ENCODE peak calls at places on chromosomes 1 and 21, in four cellular contexts. One of them, this sample, is unnamed.

GRCh38 chr1:204045430-204045829 is 27.5 kb upstream of the SOX13 start:
- DNase-seq in lower lobe of right lung: no peak
- DNase-seq in brain microvascular endothelial cell: no peak
- DNase-seq in fibroblast of pulmonary artery: peak
- DNase-seq in this sample: no peak

GRCh38 chr1:230800891-230801290 is 53.7 kb downstream of the CAPN9 start:
- DNase-seq in lower lobe of right lung: no peak
- DNase-seq in fibroblast of pulmonary artery: no peak
- DNase-seq in brain microvascular endothelial cell: no peak
- DNase-seq in this sample: no peak

GRCh38 chr1:182317489-182318180 is 74.0 kb downstream of the GLUL start:
- DNase-seq in lower lobe of right lung: no peak
- DNase-seq in brain microvascular endothelial cell: no peak
- DNase-seq in fibroblast of pulmonary artery: no peak
- DNase-seq in this sample: no peak

GRCh38 chr1:206066479-206067171 is 13.7 kb downstream of the RHEX start:
- DNase-seq in fibroblast of pulmonary artery: no peak
- DNase-seq in lower lobe of right lung: no peak
- DNase-seq in brain microvascular endothelial cell: no peak
- DNase-seq in this sample: no peak

GRCh38 chr1:156550346-156550745 is 22.0 kb downstream of the IQGAP3 start:
- DNase-seq in lower lobe of right lung: no peak
- DNase-seq in fibroblast of pulmonary artery: no peak
- DNase-seq in brain microvascular endothelial cell: no peak
- DNase-seq in this sample: no peak

GRCh38 chr1:81679972-81680371 is 120.8 kb upstream of the ADGRL2 start:
- DNase-seq in brain microvascular endothelial cell: no peak
- DNase-seq in lower lobe of right lung: no peak
- DNase-seq in fibroblast of pulmonary artery: peak
- DNase-seq in this sample: no peak

GRCh38 chr1:82589588-82589987 is 788.9 kb downstream of the ADGRL2 start:
- DNase-seq in fibroblast of pulmonary artery: no peak
- DNase-seq in lower lobe of right lung: no peak
- DNase-seq in brain microvascular endothelial cell: no peak
- DNase-seq in this sample: no peak

GRCh38 chr1:20083178-20083944 is 13.4 kb downstream of the PLA2G5 start:
- DNase-seq in brain microvascular endothelial cell: no peak
- DNase-seq in fibroblast of pulmonary artery: no peak
- DNase-seq in lower lobe of right lung: no peak
- DNase-seq in this sample: no peak

GRCh38 chr1:92136316-92136715 is 56.2 kb downstream of the BTBD8 start:
- DNase-seq in lower lobe of right lung: no peak
- DNase-seq in fibroblast of pulmonary artery: peak
- DNase-seq in brain microvascular endothelial cell: peak
- DNase-seq in this sample: no peak

GRCh38 chr1:156795787-156796186 is 20.9 kb downstream of the SH2D2A start:
- DNase-seq in lower lobe of right lung: no peak
- DNase-seq in brain microvascular endothelial cell: no peak
- DNase-seq in fibroblast of pulmonary artery: no peak
- DNase-seq in this sample: peak

GRCh38 chr1:41013812-41014211 is 7.7 kb downstream of the SLFNL1 start:
- DNase-seq in fibroblast of pulmonary artery: peak
- DNase-seq in brain microvascular endothelial cell: no peak
- DNase-seq in lower lobe of right lung: no peak
- DNase-seq in this sample: no peak

GRCh38 chr1:155794605-155795265 is 62.3 kb downstream of the GON4L start:
- DNase-seq in fibroblast of pulmonary artery: no peak
- DNase-seq in lower lobe of right lung: no peak
- DNase-seq in brain microvascular endothelial cell: peak
- DNase-seq in this sample: peak

GRCh38 chr1:209883341-209883971 is 54.6 kb upstream of the SYT14 start:
- DNase-seq in brain microvascular endothelial cell: peak
- DNase-seq in lower lobe of right lung: no peak
- DNase-seq in fibroblast of pulmonary artery: peak
- DNase-seq in this sample: peak

GRCh38 chr1:179806333-179806732 is 63.2 kb downstream of the FAM163A start:
- DNase-seq in brain microvascular endothelial cell: no peak
- DNase-seq in fibroblast of pulmonary artery: no peak
- DNase-seq in lower lobe of right lung: no peak
- DNase-seq in this sample: no peak

GRCh38 chr1:247562169-247562568 is 13.2 kb downstream of the GCSAML start:
- DNase-seq in lower lobe of right lung: no peak
- DNase-seq in fibroblast of pulmonary artery: no peak
- DNase-seq in brain microvascular endothelial cell: no peak
- DNase-seq in this sample: no peak

GRCh38 chr1:225915538-225915991 is 8.5 kb downstream of the PYCR2 start:
- DNase-seq in lower lobe of right lung: no peak
- DNase-seq in brain microvascular endothelial cell: no peak
- DNase-seq in fibroblast of pulmonary artery: no peak
- DNase-seq in this sample: peak

GRCh38 chr1:68112835-68113243 is 62.4 kb upstream of the DIRAS3 start:
- DNase-seq in lower lobe of right lung: no peak
- DNase-seq in fibroblast of pulmonary artery: peak
- DNase-seq in brain microvascular endothelial cell: peak
- DNase-seq in this sample: peak

GRCh38 chr1:220787069-220787614 is 429 bp downstream of the MTARC1 start:
- DNase-seq in brain microvascular endothelial cell: no peak
- DNase-seq in lower lobe of right lung: peak
- DNase-seq in fibroblast of pulmonary artery: no peak
- DNase-seq in this sample: no peak

GRCh38 chr1:236063919-236064673 is 794 bp downstream of the NID1 start:
- DNase-seq in fibroblast of pulmonary artery: peak
- DNase-seq in brain microvascular endothelial cell: peak
- DNase-seq in lower lobe of right lung: peak
- DNase-seq in this sample: peak

GRCh38 chr1:65949933-65950332 is 157.2 kb downstream of the PDE4B start:
- DNase-seq in fibroblast of pulmonary artery: no peak
- DNase-seq in lower lobe of right lung: no peak
- DNase-seq in brain microvascular endothelial cell: no peak
- DNase-seq in this sample: no peak

GRCh38 chr1:158035976-158036583 is 42.6 kb downstream of the KIRREL1 start:
- DNase-seq in lower lobe of right lung: no peak
- DNase-seq in brain microvascular endothelial cell: peak
- DNase-seq in fibroblast of pulmonary artery: peak
- DNase-seq in this sample: peak

GRCh38 chr1:84603941-84604830 is 29.9 kb upstream of the CTBS start:
- DNase-seq in lower lobe of right lung: no peak
- DNase-seq in fibroblast of pulmonary artery: peak
- DNase-seq in brain microvascular endothelial cell: peak
- DNase-seq in this sample: peak

GRCh38 chr1:77620273-77620672 is 62.2 kb downstream of the ZZZ3 start:
- DNase-seq in brain microvascular endothelial cell: no peak
- DNase-seq in lower lobe of right lung: no peak
- DNase-seq in fibroblast of pulmonary artery: no peak
- DNase-seq in this sample: no peak

GRCh38 chr1:199204231-199204630 is 565.4 kb downstream of the PTPRC start:
- DNase-seq in lower lobe of right lung: no peak
- DNase-seq in fibroblast of pulmonary artery: no peak
- DNase-seq in brain microvascular endothelial cell: no peak
- DNase-seq in this sample: no peak

GRCh38 chr1:58287894-58288623 is 258.5 kb downstream of the OMA1 start:
- DNase-seq in lower lobe of right lung: no peak
- DNase-seq in brain microvascular endothelial cell: no peak
- DNase-seq in fibroblast of pulmonary artery: no peak
- DNase-seq in this sample: no peak

GRCh38 chr1:21319447-21320407 is 29.5 kb upstream of the ECE1 start:
- DNase-seq in lower lobe of right lung: no peak
- DNase-seq in brain microvascular endothelial cell: no peak
- DNase-seq in fibroblast of pulmonary artery: no peak
- DNase-seq in this sample: peak

GRCh38 chr1:200030791-200031190 is 3.3 kb downstream of the NR5A2 start:
- DNase-seq in fibroblast of pulmonary artery: no peak
- DNase-seq in brain microvascular endothelial cell: no peak
- DNase-seq in lower lobe of right lung: no peak
- DNase-seq in this sample: no peak

GRCh38 chr21:42941696-42942085 is 16.3 kb upstream of the ERVH48-1 start:
- DNase-seq in fibroblast of pulmonary artery: no peak
- DNase-seq in brain microvascular endothelial cell: no peak
- DNase-seq in lower lobe of right lung: no peak
- DNase-seq in this sample: no peak

GRCh38 chr1:201508809-201509208 is 1.9 kb upstream of the CSRP1 start:
- DNase-seq in brain microvascular endothelial cell: no peak
- DNase-seq in lower lobe of right lung: no peak
- DNase-seq in fibroblast of pulmonary artery: no peak
- DNase-seq in this sample: no peak

GRCh38 chr1:75482951-75483350 is 128.0 kb downstream of the SLC44A5 start:
- DNase-seq in fibroblast of pulmonary artery: no peak
- DNase-seq in brain microvascular endothelial cell: no peak
- DNase-seq in lower lobe of right lung: no peak
- DNase-seq in this sample: no peak

GRCh38 chr1:116741781-116742565 is 12.3 kb upstream of the CD2 start:
- DNase-seq in brain microvascular endothelial cell: no peak
- DNase-seq in fibroblast of pulmonary artery: no peak
- DNase-seq in lower lobe of right lung: no peak
- DNase-seq in this sample: no peak

GRCh38 chr1:93585059-93585966 is 96.3 kb downstream of the BCAR3 start:
- DNase-seq in lower lobe of right lung: peak
- DNase-seq in brain microvascular endothelial cell: peak
- DNase-seq in fibroblast of pulmonary artery: peak
- DNase-seq in this sample: peak